ENCODE peak calls at places on chromosomes 7 and 10, in seven cellular contexts. L, V, T, D, F, C and O are unnamed samples.

GRCh38 chr10:86668297-86669165 is at the start of gene LDB3:
- DNase-seq in V (peak; percentile 45), F (no peak), L (peak; percentile 33), D (no peak), C (no peak), T (no peak), O (peak; percentile 91)

GRCh38 chr10:35331894-35332640 is 4.2 kb upstream of the CCNY start:
- DNase-seq in F (peak; percentile 73), L (no peak), V (no peak), C (peak; percentile 53), T (no peak), D (peak; percentile 68), O (peak; percentile 73)

GRCh38 chr7:70456729-70457128 is 675.2 kb upstream of the GALNT17 start:
- DNase-seq in F (no peak), T (no peak), D (no peak), C (peak; percentile 52), L (no peak), V (no peak), O (no peak)

GRCh38 chr7:152180048-152180447 is 154.6 kb downstream of the GALNT11 start:
- DNase-seq in V (no peak), L (no peak), C (no peak), F (no peak), D (no peak), T (no peak), O (no peak)

GRCh38 chr7:131606346-131607290 is 50.2 kb upstream of the PODXL start:
- DNase-seq in C (no peak), D (no peak), T (no peak), F (peak; percentile 25), V (no peak), L (no peak), O (no peak)

GRCh38 chr7:43904533-43905208 is 1.7 kb downstream of the URGCP start:
- DNase-seq in D (no peak), T (no peak), V (no peak), C (no peak), F (no peak), L (no peak), O (no peak)

GRCh38 chr10:28367865-28368541 is 65.1 kb upstream of the MPP7 start:
- DNase-seq in L (no peak), V (no peak), C (peak; percentile 83), F (no peak), D (no peak), T (peak; percentile 21), O (no peak)

GRCh38 chr7:24134535-24134934 is 149.5 kb upstream of the NPY start:
- DNase-seq in F (no peak), C (no peak), D (no peak), V (no peak), L (no peak), T (no peak), O (no peak)

GRCh38 chr7:41097501-41097900 is 605.4 kb downstream of the INHBA start:
- DNase-seq in V (no peak), C (no peak), D (no peak), T (no peak), F (no peak), L (no peak), O (no peak)

GRCh38 chr7:100632951-100633717 is 8.2 kb downstream of the TFR2 start:
- DNase-seq in T (peak; percentile 42), D (no peak), V (peak; percentile 61), F (peak; percentile 71), C (peak; percentile 83), L (peak; percentile 61), O (peak; percentile 70)

GRCh38 chr7:152618427-152618826 is 57.5 kb downstream of the XRCC2 start:
- DNase-seq in C (no peak), F (no peak), V (no peak), T (no peak), L (no peak), D (no peak), O (no peak)

GRCh38 chr7:155527664-155528063 is 18.7 kb downstream of the CNPY1 start:
- DNase-seq in T (no peak), D (no peak), C (no peak), F (no peak), V (no peak), L (no peak), O (no peak)

GRCh38 chr10:54125098-54125747 is 675.8 kb downstream of the PCDH15 start:
- DNase-seq in L (no peak), F (no peak), T (no peak), V (no peak), D (no peak), C (no peak), O (no peak)

GRCh38 chr10:57905866-57906265 is 361.8 kb downstream of the IPMK start:
- DNase-seq in V (no peak), F (no peak), T (no peak), D (no peak), L (no peak), C (no peak), O (no peak)

GRCh38 chr7:26195867-26196266 is 4.7 kb downstream of the HNRNPA2B1 start:
- DNase-seq in F (no peak), V (no peak), L (no peak), T (no peak), D (no peak), C (no peak), O (no peak)
- H3K4me1 ChIP-seq in F (peaks cover 33% of the 10 kb centered on the region), V (peaks cover 66% of the 10 kb centered on the region), L (peaks cover 70% of the 10 kb centered on the region), T (peaks cover 41% of the 10 kb centered on the region), D (peaks cover 48% of the 10 kb centered on the region), C (peaks cover 10% of the 10 kb centered on the region), O (peaks cover 66% of the 10 kb centered on the region)

GRCh38 chr7:148983220-148984146 is 44.8 kb downstream of the PDIA4 start:
- DNase-seq in D (peak; percentile 87), C (peak; percentile 82), T (peak; percentile 46), L (peak; percentile 41), V (peak; percentile 50), F (peak; percentile 55), O (no peak)

GRCh38 chr7:148987751-148988512 is 40.4 kb downstream of the PDIA4 start:
- DNase-seq in V (peak; percentile 35), C (no peak), L (peak; percentile 32), F (no peak), T (no peak), D (no peak), O (no peak)

GRCh38 chr7:148991536-148991935 is 36.8 kb downstream of the PDIA4 start:
- DNase-seq in T (no peak), D (no peak), C (no peak), F (no peak), L (no peak), V (no peak), O (no peak)

GRCh38 chr7:148986737-148987009 is 41.6 kb downstream of the PDIA4 start:
- DNase-seq in T (no peak), V (no peak), F (no peak), L (no peak), C (no peak), D (no peak), O (no peak)

GRCh38 chr7:148987010-148987750 is 41.1 kb downstream of the PDIA4 start:
- DNase-seq in F (peak; percentile 92), V (peak; percentile 86), C (peak; percentile 95), L (peak; percentile 83), D (peak; percentile 94), T (peak; percentile 82), O (peak; percentile 94)
- TF ChIP-seq POLR2A in F (peak; percentile 31), V (peak; percentile 44), C (no peak), L (no peak), D (peak; percentile 63), T (no peak), O (no peak)

GRCh38 chr7:106094780-106095179 is 17.3 kb downstream of the SYPL1 start:
- DNase-seq in F (no peak), T (no peak), C (peak; percentile 46), V (no peak), L (no peak), D (no peak), O (no peak)
- TF ChIP-seq CTCF in F (no peak), T (no peak), C (no peak), V (no peak), L (no peak), D (no peak), O (no peak)

DNA sequence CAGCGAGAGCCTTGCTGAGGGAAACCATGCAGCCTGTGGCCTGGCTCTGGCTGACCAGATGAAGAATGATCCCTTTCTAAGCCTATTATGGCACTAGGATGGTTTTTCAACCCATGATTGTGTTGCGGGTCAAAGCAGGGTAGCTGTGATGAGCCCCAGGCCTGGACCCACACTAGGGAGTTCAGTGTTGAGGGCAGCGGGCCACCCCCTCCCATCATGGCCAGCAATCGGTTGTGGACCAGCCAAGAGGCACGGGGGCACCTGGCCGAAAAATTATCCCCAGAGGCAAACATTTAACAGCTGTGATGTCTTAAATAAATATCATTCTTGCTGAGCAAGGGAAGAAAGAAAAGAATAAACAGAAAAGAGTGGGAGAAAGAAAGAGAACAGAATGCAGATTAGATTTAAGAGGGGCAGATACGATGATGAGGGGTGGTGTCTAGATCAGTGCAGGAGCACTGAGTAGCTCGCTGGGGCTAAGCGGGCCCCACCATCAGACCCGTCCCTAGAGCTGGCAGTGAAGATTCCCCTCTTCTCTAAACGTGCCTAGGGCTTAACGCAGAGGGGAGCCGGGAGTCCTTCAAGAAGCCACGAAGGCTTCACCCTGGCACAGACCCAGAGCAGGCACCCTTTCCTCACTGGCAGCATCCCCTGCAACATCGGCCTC is 82.7 kb downstream of the SLC37A3 start:
- DNase-seq in D (no peak), T (no peak), F (no peak), V (no peak), C (no peak), L (no peak), O (no peak)
- H3K4me1 ChIP-seq in D (no peaks in the 10 kb centered on the region), T (peaks cover 6% of the 10 kb centered on the region), F (peaks cover 6% of the 10 kb centered on the region), V (peaks cover 16% of the 10 kb centered on the region), C (no peaks in the 10 kb centered on the region), L (peaks cover 44% of the 10 kb centered on the region), O (peaks cover 28% of the 10 kb centered on the region)

GRCh38 chr7:55449992-55450535 is 84.9 kb downstream of the LANCL2 start:
- DNase-seq in V (no peak), F (no peak), C (no peak), D (no peak), L (no peak), T (no peak), O (no peak)
- TF ChIP-seq POLR2A in V (no peak), F (no peak), C (no peak), D (no peak), L (no peak), T (no peak), O (no peak)

GRCh38 chr10:4981722-4982471 is 18.7 kb downstream of the AKR1C1 start:
- DNase-seq in F (peak; percentile 55), L (peak; percentile 74), V (peak; percentile 84), C (peak; percentile 73), D (peak; percentile 62), T (no peak), O (no peak)
- TF ChIP-seq CTCF in F (peak; percentile 49), L (peak; percentile 58), V (peak; percentile 85), C (peak; percentile 75), D (peak; percentile 50), T (peak; percentile 33), O (no peak)

DNA sequence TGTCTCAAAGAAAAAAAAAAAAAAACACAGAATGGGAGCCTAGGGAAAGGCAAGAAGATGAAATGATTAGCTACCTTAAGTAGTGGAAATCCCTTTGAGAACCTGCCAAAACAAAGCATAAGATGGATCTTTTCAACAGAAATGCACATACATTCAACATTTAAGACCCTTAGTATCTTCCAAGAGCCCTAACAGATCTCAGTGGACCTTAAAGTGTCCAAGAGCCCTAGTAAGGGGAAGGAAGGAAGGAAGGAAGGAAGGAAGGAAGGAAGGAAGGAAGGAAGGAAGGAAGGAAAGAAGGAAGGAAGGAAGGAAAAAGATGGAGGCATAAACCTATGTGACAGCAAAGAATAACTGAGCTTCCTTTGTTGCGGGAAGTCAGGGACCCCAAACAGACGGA is 11.6 kb upstream of the MACROH2A2 start:
- DNase-seq in V (no peak), C (no peak), T (no peak), D (no peak), L (no peak), F (no peak), O (no peak)
- H3K4me1 ChIP-seq in V (no peaks in the 10 kb centered on the region), C (no peaks in the 10 kb centered on the region), T (no peaks in the 10 kb centered on the region), D (no peaks in the 10 kb centered on the region), L (no peaks in the 10 kb centered on the region), F (no peaks in the 10 kb centered on the region), O (no peaks in the 10 kb centered on the region)